ENCODE peak calls at places on chromosomes 3 and 15, in seven cellular contexts. C is colonic mucosa, R is GM12878, D is RWPE1, S is transverse colon, O is left ventricle myocardium inferior, A is pancreas. W is an unnamed sample.

GRCh38 chr3:169203631-169204550 is 459.6 kb downstream of the MECOM start:
- DNase-seq in S (no peak), O (no peak), A (no peak), D (no peak), C (no peak), R (no peak), W (no peak)

GRCh38 chr3:35042210-35042960 is 596.9 kb upstream of the ARPP21 start:
- DNase-seq in C (peak), O (no peak), A (no peak), S (peak), R (no peak), D (no peak), W (no peak)

GRCh38 chr3:111808439-111808838 is 50.6 kb upstream of the PHLDB2 start:
- DNase-seq in D (peak), S (no peak), O (no peak), R (no peak), A (no peak), C (no peak), W (no peak)

GRCh38 chr15:73075151-73075859 is 23.0 kb downstream of the NEO1 start:
- DNase-seq in S (no peak), C (no peak), O (no peak), A (no peak), D (no peak), R (no peak), W (no peak)

GRCh38 chr3:49271047-49271446 is 6.0 kb downstream of the C3orf62 start:
- DNase-seq in O (no peak), D (no peak), C (no peak), R (no peak), A (no peak), S (no peak), W (no peak)

GRCh38 chr3:113212155-113212844 is 943 bp downstream of the BOC start:
- DNase-seq in R (no peak), D (no peak), A (peak), O (peak), C (no peak), S (no peak), W (no peak)

GRCh38 chr3:185677146-185677829 is 91.2 kb downstream of the SENP2 start:
- DNase-seq in A (no peak), C (peak), R (no peak), D (peak), O (no peak), S (no peak), W (no peak)

GRCh38 chr3:152469238-152470025 is 200.7 kb downstream of the MBNL1 start:
- DNase-seq in A (no peak), C (no peak), O (no peak), R (no peak), S (no peak), D (no peak), W (no peak)

GRCh38 chr3:135538123-135538522 is 427.4 kb upstream of the PPP2R3A start:
- DNase-seq in R (no peak), A (no peak), C (no peak), O (no peak), S (no peak), D (no peak), W (no peak)

GRCh38 chr15:82936966-82937647 is 15.4 kb downstream of the HOMER2 start:
- DNase-seq in O (no peak), A (no peak), S (no peak), R (no peak), D (peak), C (no peak), W (no peak)

GRCh38 chr3:146250449-146251382 is at the start of gene PLSCR4:
- DNase-seq in O (peak), S (peak), C (peak), R (no peak), D (peak), A (peak), W (peak)

GRCh38 chr3:50256978-50257890 is 11.7 kb upstream of the SEMA3B start:
- DNase-seq in O (no peak), S (peak), A (no peak), C (peak), R (no peak), D (no peak), W (no peak)

GRCh38 chr15:56327721-56328502 is 37.3 kb upstream of the TEX9 start:
- DNase-seq in O (no peak), R (no peak), D (peak), C (no peak), S (no peak), A (no peak), W (no peak)

GRCh38 chr3:156976933-156977332 is 150.8 kb downstream of the LEKR1 start:
- DNase-seq in R (no peak), O (no peak), S (no peak), C (no peak), D (no peak), A (no peak), W (no peak)

GRCh38 chr3:43691120-43692002 is 623 bp downstream of the ABHD5 start:
- DNase-seq in S (peak), O (peak), A (peak), C (peak), D (peak), R (no peak), W (peak)

GRCh38 chr3:40583691-40584090 is 58.9 kb downstream of the ZNF621 start:
- DNase-seq in A (no peak), S (no peak), D (no peak), O (no peak), R (no peak), C (no peak), W (no peak)

GRCh38 chr3:156681003-156681402 is 6.6 kb downstream of the TIPARP start:
- DNase-seq in O (no peak), D (peak), S (peak), A (peak), R (no peak), C (no peak), W (no peak)

GRCh38 chr15:28101201-28101600 is 2.1 kb upstream of the OCA2 start:
- DNase-seq in C (no peak), O (no peak), A (no peak), S (no peak), D (no peak), R (no peak), W (no peak)

GRCh38 chr3:25033407-25034029 is 394.5 kb upstream of the RARB start:
- DNase-seq in C (peak), A (peak), R (no peak), O (peak), S (peak), D (peak), W (peak)

GRCh38 chr15:78928616-78929093 is 16.2 kb downstream of the CTSH start:
- DNase-seq in R (no peak), S (no peak), O (no peak), A (no peak), D (no peak), C (no peak), W (no peak)

GRCh38 chr3:151544164-151544548 is 83.3 kb upstream of the IGSF10 start:
- DNase-seq in S (no peak), C (no peak), R (no peak), A (no peak), D (no peak), O (no peak), W (no peak)

GRCh38 chr3:155948476-155948875 is 78.0 kb downstream of the GMPS start:
- DNase-seq in O (no peak), A (no peak), S (no peak), R (no peak), D (no peak), C (no peak), W (no peak)

GRCh38 chr3:126435456-126436315 is 40.0 kb downstream of the ZXDC start:
- DNase-seq in D (no peak), A (no peak), S (no peak), C (peak), O (no peak), R (no peak), W (no peak)

GRCh38 chr3:174419216-174419615 is 439.9 kb upstream of the NAALADL2 start:
- DNase-seq in D (no peak), S (no peak), R (no peak), O (no peak), C (no peak), A (no peak), W (no peak)

GRCh38 chr3:174424656-174425055 is 434.5 kb upstream of the NAALADL2 start:
- DNase-seq in C (no peak), R (no peak), A (no peak), O (no peak), D (no peak), S (no peak), W (no peak)

GRCh38 chr3:174425422-174425821 is 433.7 kb upstream of the NAALADL2 start:
- DNase-seq in D (no peak), R (no peak), S (no peak), A (no peak), O (no peak), C (no peak), W (no peak)

GRCh38 chr3:174423936-174424335 is 435.2 kb upstream of the NAALADL2 start:
- DNase-seq in S (no peak), C (no peak), D (no peak), R (no peak), A (no peak), O (no peak), W (no peak)
- H3K27ac ChIP-seq in S (no peak), C (no peak), D (no peak), R (no peak), A (no peak), O (no peak), W (no peak)

GRCh38 chr15:70427531-70428120 is 329.9 kb upstream of the TLE3 start:
- DNase-seq in O (no peak), A (no peak), D (peak), C (no peak), R (no peak), S (no peak), W (no peak)
- H3K27ac ChIP-seq in O (no peak), A (no peak), D (peak), C (no peak), R (no peak), S (no peak), W (no peak)

DNA sequence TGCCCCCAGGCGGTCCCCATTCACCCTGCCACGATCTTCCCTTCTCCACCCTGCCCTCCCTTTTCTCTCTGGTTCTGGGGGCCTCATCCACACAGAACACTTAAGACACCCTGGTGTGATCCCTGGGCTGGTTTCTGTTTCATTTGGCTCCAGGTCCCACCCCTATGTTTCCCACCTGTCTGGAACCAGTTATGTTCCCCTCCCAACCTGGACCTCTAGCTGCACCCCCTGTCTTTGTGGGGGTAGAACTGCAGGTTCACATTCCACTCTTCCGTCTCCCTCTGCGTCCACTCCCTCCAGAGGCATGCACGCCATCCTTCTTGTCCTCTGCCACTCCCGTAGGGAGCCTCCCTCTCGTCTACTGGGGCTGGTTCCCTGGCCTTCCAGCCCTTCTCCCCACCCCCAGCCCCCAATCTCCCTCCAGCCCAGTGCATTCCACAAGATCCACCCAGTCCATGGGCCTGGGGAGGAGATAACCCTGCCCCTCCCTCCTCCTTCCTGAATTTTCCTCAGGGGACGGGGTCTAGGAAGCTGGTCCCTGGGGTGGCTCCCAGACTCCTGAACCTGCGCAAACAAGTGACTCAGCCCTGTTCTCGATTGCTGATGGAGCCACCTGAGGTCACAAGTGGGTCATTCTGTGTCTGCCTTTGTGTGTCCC is 73.8 kb downstream of the ABTB1 start:
- DNase-seq in O (peak), R (no peak), S (peak), A (no peak), C (peak), D (no peak), W (no peak)
- H3K27ac ChIP-seq in O (peak), R (peak), S (peak), A (no peak), C (peak), D (peak), W (no peak)

GRCh38 chr3:127485396-127486170 is 105.0 kb downstream of the TPRA1 start:
- DNase-seq in S (no peak), A (no peak), C (peak), R (no peak), O (no peak), D (no peak), W (no peak)

GRCh38 chr3:127488141-127488672 is 102.3 kb downstream of the TPRA1 start:
- DNase-seq in D (no peak), S (no peak), R (no peak), A (no peak), C (peak), O (no peak), W (no peak)

GRCh38 chr3:127484601-127485388 is 105.7 kb downstream of the TPRA1 start:
- DNase-seq in R (no peak), S (no peak), A (no peak), D (no peak), C (peak), O (no peak), W (no peak)

GRCh38 chr3:127487196-127487595 is 103.3 kb downstream of the TPRA1 start:
- DNase-seq in R (no peak), A (no peak), O (no peak), S (no peak), C (no peak), D (no peak), W (no peak)

GRCh38 chr3:127486337-127486944 is 104.1 kb downstream of the TPRA1 start:
- DNase-seq in S (no peak), C (no peak), A (no peak), D (no peak), R (no peak), O (no peak), W (no peak)
- H3K27ac ChIP-seq in S (no peak), C (no peak), A (no peak), D (no peak), R (no peak), O (no peak), W (no peak)

GRCh38 chr3:57091471-57091870 is 31.0 kb downstream of the SPATA12 start:
- DNase-seq in D (no peak), S (no peak), A (no peak), C (no peak), R (no peak), O (no peak), W (no peak)
- H3K27ac ChIP-seq in D (no peak), S (peak), A (no peak), C (no peak), R (no peak), O (peak), W (no peak)

GRCh38 chr15:33161209-33161608 is 33.3 kb downstream of the FMN1 start:
- DNase-seq in D (no peak), O (no peak), C (no peak), R (no peak), A (no peak), S (no peak), W (no peak)
- H3K27ac ChIP-seq in D (no peak), O (peak), C (no peak), R (no peak), A (no peak), S (peak), W (no peak)

GRCh38 chr3:52843116-52843865 is 8.5 kb upstream of the MUSTN1 start:
- DNase-seq in A (no peak), C (no peak), R (no peak), S (no peak), O (no peak), D (no peak), W (no peak)
- H3K27ac ChIP-seq in A (no peak), C (no peak), R (no peak), S (no peak), O (peak), D (no peak), W (no peak)

DNA sequence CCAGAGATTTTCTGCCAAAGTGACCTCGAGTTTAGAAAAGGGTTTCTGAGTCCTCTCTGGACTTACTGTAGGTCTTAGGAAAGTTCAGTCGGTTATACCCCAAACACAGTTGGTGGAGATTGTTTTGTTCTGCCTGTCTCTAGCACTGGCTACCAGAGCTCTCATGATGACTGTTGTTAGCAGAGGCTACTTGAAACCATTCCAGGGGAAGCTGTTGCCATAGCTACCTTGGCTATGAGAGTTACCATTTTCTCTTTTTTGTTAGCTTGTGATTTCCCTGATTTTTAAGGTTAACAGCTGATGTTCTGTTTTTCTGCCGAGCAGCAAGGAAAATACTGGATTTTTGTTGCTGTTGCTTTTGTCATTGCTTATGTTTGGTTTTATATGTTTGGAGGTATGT is 26.7 kb downstream of the ABHD2 start:
- DNase-seq in S (no peak), O (no peak), R (no peak), A (peak), D (no peak), C (no peak), W (no peak)
- H3K27ac ChIP-seq in S (peak), O (peak), R (no peak), A (peak), D (no peak), C (peak), W (peak)

GRCh38 chr15:38481113-38481512 is 27.2 kb downstream of the FAM98B start:
- DNase-seq in R (no peak), O (no peak), A (no peak), S (no peak), D (no peak), C (no peak), W (no peak)
- H3K27ac ChIP-seq in R (no peak), O (no peak), A (no peak), S (no peak), D (no peak), C (no peak), W (no peak)

DNA sequence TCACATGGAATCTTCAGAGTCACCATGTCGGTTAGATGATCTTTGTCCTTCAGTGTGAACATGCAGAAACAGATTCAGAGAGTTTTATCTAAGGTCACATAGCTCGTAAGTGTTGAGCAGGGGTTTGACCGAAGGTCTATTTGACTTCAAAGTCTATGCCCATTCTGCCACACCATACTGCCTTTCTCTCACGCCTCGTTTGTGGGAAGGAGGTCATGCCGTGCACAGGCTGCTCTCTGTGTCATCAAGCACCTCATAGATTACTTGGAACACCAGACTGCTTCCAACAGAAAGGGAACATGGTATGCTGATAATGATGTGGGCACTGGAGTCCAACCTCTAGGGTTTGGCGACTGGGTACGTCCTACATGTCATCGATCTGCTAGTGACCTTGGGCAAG is 128.8 kb downstream of the SV2B start:
- DNase-seq in R (no peak), S (no peak), A (no peak), D (no peak), C (no peak), O (no peak), W (no peak)
- H3K27ac ChIP-seq in R (no peak), S (no peak), A (no peak), D (no peak), C (no peak), O (no peak), W (no peak)